ENCODE peak calls at places on chromosomes 1 and 21, in seven cellular contexts. V is A549, L is ovary, I is fibroblast of lung, M is right cardiac atrium, H is tibial artery, Q is heart right ventricle. K is an unnamed sample. For H3K9me3 and H3K4me1, the result is how much of the 10 kb centered on the place peaks cover.

GRCh38 chr1:19042675-19043578 is 86.5 kb upstream of the IFFO2 start:
- DNase-seq in V (no peak), L (no peak), I (peak), M (peak), H (peak), Q (no peak), K (no peak)

GRCh38 chr1:150061632-150062101 is 5.9 kb upstream of the VPS45 start:
- DNase-seq in V (no peak), L (no peak), I (peak), M (no peak), H (no peak), Q (no peak), K (peak)

GRCh38 chr1:155043259-155043658 is 7.9 kb upstream of the ADAM15 start:
- DNase-seq in V (no peak), L (no peak), I (no peak), M (no peak), H (no peak), Q (no peak), K (no peak)

GRCh38 chr21:36188081-36188681 is 31.6 kb downstream of the DOP1B start:
- DNase-seq in V (no peak), L (no peak), I (no peak), M (peak), H (no peak), Q (peak), K (no peak)

GRCh38 chr1:173590557-173590956 is 12.3 kb downstream of the SLC9C2 start:
- DNase-seq in V (no peak), L (no peak), I (peak), M (no peak), H (no peak), Q (no peak), K (no peak)

GRCh38 chr1:163085041-163085903 is 16.1 kb downstream of the RGS4 start:
- DNase-seq in V (no peak), L (no peak), I (peak), M (no peak), H (peak), Q (no peak), K (no peak)

GRCh38 chr1:183991360-183992155 is 46.0 kb downstream of the COLGALT2 start:
- DNase-seq in V (no peak), L (no peak), I (no peak), M (no peak), H (no peak), Q (no peak), K (no peak)

GRCh38 chr1:63893976-63894375 is 120.2 kb downstream of the ROR1 start:
- DNase-seq in V (no peak), L (no peak), I (peak), M (no peak), H (no peak), Q (no peak), K (no peak)

GRCh38 chr1:183296782-183297181 is 110.7 kb downstream of the LAMC2 start:
- DNase-seq in V (no peak), L (no peak), I (no peak), M (no peak), H (no peak), Q (no peak), K (no peak)

GRCh38 chr1:17010601-17011438 is 908 bp downstream of the ATP13A2 start:
- DNase-seq in V (no peak), L (peak), I (peak), M (peak), H (no peak), Q (peak), K (peak)

GRCh38 chr1:155127672-155128468 is at the start of gene EFNA1:
- DNase-seq in V (no peak), L (peak), I (peak), M (peak), H (peak), Q (peak), K (peak)

GRCh38 chr1:223035724-223036478 is 107.1 kb downstream of the TLR5 start:
- DNase-seq in V (no peak), L (no peak), I (no peak), M (no peak), H (no peak), Q (no peak), K (no peak)

GRCh38 chr1:100036718-100037664 is 67.2 kb downstream of the SLC35A3 start:
- DNase-seq in V (no peak), L (no peak), I (peak), M (no peak), H (no peak), Q (no peak), K (peak)

GRCh38 chr1:155077758-155078495 is 710 bp upstream of the EFNA3 start:
- DNase-seq in V (no peak), L (peak), I (no peak), M (peak), H (no peak), Q (no peak), K (no peak)

GRCh38 chr1:33280091-33280661 is 23.9 kb downstream of the ZNF362 start:
- DNase-seq in V (no peak), L (no peak), I (no peak), M (no peak), H (peak), Q (no peak), K (no peak)

GRCh38 chr1:66890621-66891020 is 34.0 kb downstream of the DNAI4 start:
- DNase-seq in V (no peak), L (no peak), I (no peak), M (no peak), H (no peak), Q (no peak), K (no peak)

GRCh38 chr1:160416369-160416768 is 16.0 kb downstream of the VANGL2 start:
- DNase-seq in V (peak), L (no peak), I (peak), M (no peak), H (no peak), Q (no peak), K (peak)

GRCh38 chr1:219317762-219318353 is 144.2 kb downstream of the LYPLAL1 start:
- DNase-seq in V (no peak), L (no peak), I (peak), M (no peak), H (no peak), Q (no peak), K (peak)

GRCh38 chr1:224203243-224204016 is 20.4 kb downstream of the DEGS1 start:
- DNase-seq in V (no peak), L (no peak), I (peak), M (peak), H (peak), Q (peak), K (peak)

GRCh38 chr1:202235003-202235660 is 41.5 kb downstream of the LGR6 start:
- DNase-seq in V (no peak), L (no peak), I (no peak), M (no peak), H (peak), Q (no peak), K (no peak)

GRCh38 chr1:1297802-1298424 is 9.8 kb downstream of the ACAP3 start:
- DNase-seq in V (no peak), L (no peak), I (no peak), M (no peak), H (no peak), Q (no peak), K (no peak)

GRCh38 chr21:44049182-44049581 is 37.1 kb downstream of the TRAPPC10 start:
- DNase-seq in V (no peak), L (no peak), I (no peak), M (no peak), H (peak), Q (no peak), K (no peak)

GRCh38 chr1:68780919-68781318 is 284.0 kb upstream of the DEPDC1 start:
- DNase-seq in V (no peak), L (no peak), I (no peak), M (no peak), H (no peak), Q (no peak), K (no peak)
- H3K9me3 ChIP-seq in V (under half), L (under half), I (under half), M (under half), H (under half), Q (under half), K (under half)

GRCh38 chr1:226946285-226946684 is 6.2 kb downstream of the COQ8A start:
- DNase-seq in V (no peak), L (no peak), I (no peak), M (no peak), H (peak), Q (no peak), K (no peak)

GRCh38 chr1:226945858-226946245 is 5.8 kb downstream of the COQ8A start:
- DNase-seq in V (no peak), L (no peak), I (no peak), M (no peak), H (peak), Q (no peak), K (no peak)

GRCh38 chr1:226945106-226945857 is 5.2 kb downstream of the COQ8A start:
- DNase-seq in V (no peak), L (no peak), I (no peak), M (no peak), H (peak), Q (no peak), K (no peak)

GRCh38 chr1:226948051-226948450 is 8.0 kb downstream of the COQ8A start:
- DNase-seq in V (no peak), L (no peak), I (no peak), M (no peak), H (peak), Q (no peak), K (no peak)

GRCh38 chr1:226946841-226947240 is 6.7 kb downstream of the COQ8A start:
- DNase-seq in V (no peak), L (no peak), I (no peak), M (no peak), H (no peak), Q (no peak), K (no peak)
- H3K4me1 ChIP-seq in V (under half), L (under half), I (under half), M (under half), H (under half), Q (half or more), K (under half)

DNA sequence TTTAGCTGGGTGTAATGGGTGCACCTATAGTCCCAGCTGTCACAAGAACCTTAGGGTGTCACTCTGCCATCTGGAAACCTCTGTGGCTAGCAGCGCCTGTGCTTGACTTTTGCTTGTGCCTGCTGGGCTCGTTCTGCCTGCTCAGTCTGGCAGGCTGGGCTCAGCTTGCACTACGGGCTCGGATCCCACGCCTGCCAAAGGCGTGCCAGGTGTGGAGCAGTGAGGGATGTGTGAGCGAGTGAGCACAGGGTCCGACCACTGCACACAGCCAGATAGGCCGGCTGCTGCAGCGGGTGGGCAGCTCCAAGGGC is 2.8 kb upstream of the LSM10 start:
- DNase-seq in V (no peak), L (no peak), I (no peak), M (no peak), H (no peak), Q (no peak), K (no peak)
- H3K4me3 ChIP-seq in V (no peak), L (no peak), I (peak), M (no peak), H (peak), Q (peak), K (peak)

DNA sequence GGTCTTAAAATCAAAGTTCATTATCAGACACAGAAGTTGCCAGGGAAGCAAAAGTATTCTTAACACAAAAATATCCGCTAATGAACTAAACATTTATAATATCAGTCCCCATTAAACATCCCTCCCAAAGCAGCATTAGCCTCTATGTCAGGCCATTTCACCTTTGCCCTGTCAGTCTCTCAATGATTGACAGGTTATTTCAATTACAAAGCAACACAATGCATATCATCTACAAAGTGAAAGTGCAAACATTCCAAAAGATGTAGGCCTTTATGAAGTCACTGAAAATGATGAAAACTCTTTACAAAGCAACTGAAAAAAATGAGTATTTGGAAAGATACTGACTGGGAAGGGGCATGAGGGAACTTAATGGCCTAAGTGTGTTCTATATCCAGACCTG is 14.1 kb downstream of the ENAH start:
- DNase-seq in V (no peak), L (no peak), I (no peak), M (no peak), H (no peak), Q (no peak), K (no peak)
- H3K9me3 ChIP-seq in V (under half), L (under half), I (under half), M (under half), H (under half), Q (under half), K (under half)

GRCh38 chr1:29640428-29640785 is 404.1 kb downstream of the PTPRU start:
- DNase-seq in V (no peak), L (no peak), I (no peak), M (no peak), H (peak), Q (no peak), K (no peak)
- H3K4me1 ChIP-seq in V (under half), L (under half), I (under half), M (under half), H (under half), Q (under half), K (under half)

DNA sequence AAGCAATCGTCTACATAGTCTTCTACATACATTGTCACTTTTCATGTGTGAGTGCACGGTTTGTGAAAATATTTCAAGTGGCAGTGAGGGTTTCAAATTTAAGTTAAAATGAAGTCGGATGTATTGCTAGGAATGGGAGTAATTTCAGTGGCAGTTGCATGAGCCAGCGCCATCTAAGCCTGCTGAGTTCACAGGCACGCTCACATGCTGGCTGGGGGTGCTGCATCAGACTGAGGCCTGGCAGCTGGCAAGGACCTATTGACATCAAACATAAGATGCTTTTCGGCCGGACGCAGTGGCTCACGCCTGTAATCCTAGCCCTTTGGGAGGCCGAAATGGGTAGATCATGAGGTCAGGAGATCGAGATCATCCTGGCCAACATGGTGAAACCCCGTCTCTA is 80.7 kb downstream of the UBE4B start:
- DNase-seq in V (no peak), L (no peak), I (no peak), M (no peak), H (no peak), Q (no peak), K (no peak)
- H3K4me3 ChIP-seq in V (no peak), L (no peak), I (no peak), M (no peak), H (no peak), Q (no peak), K (no peak)

DNA sequence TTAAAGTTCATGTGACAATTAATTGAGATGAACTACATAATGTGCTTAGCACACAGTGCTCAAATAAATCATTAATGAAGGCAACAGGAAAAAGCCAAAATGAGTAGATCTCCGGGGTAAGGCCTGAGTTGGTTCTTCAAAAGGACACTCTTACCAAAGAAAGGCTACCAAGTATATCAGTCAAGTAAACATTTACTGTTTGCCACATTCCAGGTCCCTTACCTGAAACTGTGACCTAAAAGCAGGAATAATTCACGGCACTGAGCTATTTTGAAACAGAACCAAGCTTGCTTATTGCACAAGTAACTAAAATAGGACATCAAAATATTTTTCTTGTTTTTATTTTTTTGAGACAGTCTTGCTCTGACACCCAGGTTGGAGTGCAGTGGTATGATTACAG is 2.0 kb upstream of the PITHD1 start:
- DNase-seq in V (no peak), L (no peak), I (no peak), M (no peak), H (no peak), Q (no peak), K (no peak)
- H3K9me3 ChIP-seq in V (under half), L (under half), I (under half), M (under half), H (under half), Q (under half), K (under half)

GRCh38 chr1:226123212-226123560 is 60.7 kb downstream of the H3-3A start:
- DNase-seq in V (no peak), L (no peak), I (no peak), M (peak), H (no peak), Q (no peak), K (no peak)

GRCh38 chr1:226125097-226125630 is 61.4 kb downstream of the ACBD3 start:
- DNase-seq in V (peak), L (peak), I (peak), M (peak), H (peak), Q (peak), K (peak)

GRCh38 chr1:226121587-226122400 is 59.3 kb downstream of the H3-3A start:
- DNase-seq in V (peak), L (peak), I (peak), M (peak), H (peak), Q (peak), K (peak)

GRCh38 chr1:226125831-226126230 is 60.7 kb downstream of the ACBD3 start:
- DNase-seq in V (no peak), L (no peak), I (peak), M (no peak), H (peak), Q (no peak), K (no peak)

DNA sequence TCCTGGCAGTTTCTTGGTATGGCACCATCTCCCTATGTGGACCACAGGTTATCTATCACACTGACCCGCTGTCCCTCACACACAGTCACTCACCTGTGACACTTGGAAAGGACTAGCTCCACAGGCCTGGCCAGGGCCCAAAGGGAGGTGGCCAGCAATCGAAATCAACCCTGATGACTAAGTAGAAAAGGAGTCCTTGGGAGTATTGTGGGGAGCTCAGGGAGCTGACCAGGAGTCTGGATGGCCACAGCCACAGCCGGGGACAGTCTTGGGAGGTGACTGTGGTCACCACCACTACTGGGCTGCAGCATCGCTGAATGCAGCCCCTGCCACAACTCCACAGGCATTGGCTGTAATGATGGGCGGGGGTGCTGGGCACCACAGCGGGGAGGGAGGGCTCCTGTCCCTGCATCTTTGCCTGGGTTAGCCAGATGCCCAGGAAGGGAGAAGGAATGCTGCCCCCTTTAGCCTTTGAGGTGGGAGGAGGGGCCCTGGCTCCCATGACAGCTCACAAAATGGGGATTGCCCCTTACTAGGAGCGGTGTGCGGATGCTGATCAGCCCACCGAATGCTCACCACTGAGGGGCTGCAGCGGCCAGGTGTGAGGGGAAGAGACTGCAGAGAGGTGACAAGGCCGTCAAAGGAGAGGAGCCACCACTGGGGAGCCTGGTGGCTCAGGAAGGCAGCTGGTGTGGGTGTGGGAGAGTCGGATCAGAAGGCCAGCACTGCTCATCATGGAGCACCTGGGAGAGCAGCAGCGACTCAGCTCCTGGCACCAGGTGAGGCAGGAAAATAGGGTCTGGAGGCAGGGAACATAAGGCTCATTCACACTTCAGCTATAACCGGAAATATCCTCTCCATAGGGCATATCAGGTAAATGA is 61.3 kb downstream of the H3-3A start:
- DNase-seq in V (no peak), L (no peak), I (peak), M (peak), H (peak), Q (no peak), K (no peak)
- H3K4me1 ChIP-seq in V (under half), L (under half), I (under half), M (under half), H (under half), Q (under half), K (under half)

DNA sequence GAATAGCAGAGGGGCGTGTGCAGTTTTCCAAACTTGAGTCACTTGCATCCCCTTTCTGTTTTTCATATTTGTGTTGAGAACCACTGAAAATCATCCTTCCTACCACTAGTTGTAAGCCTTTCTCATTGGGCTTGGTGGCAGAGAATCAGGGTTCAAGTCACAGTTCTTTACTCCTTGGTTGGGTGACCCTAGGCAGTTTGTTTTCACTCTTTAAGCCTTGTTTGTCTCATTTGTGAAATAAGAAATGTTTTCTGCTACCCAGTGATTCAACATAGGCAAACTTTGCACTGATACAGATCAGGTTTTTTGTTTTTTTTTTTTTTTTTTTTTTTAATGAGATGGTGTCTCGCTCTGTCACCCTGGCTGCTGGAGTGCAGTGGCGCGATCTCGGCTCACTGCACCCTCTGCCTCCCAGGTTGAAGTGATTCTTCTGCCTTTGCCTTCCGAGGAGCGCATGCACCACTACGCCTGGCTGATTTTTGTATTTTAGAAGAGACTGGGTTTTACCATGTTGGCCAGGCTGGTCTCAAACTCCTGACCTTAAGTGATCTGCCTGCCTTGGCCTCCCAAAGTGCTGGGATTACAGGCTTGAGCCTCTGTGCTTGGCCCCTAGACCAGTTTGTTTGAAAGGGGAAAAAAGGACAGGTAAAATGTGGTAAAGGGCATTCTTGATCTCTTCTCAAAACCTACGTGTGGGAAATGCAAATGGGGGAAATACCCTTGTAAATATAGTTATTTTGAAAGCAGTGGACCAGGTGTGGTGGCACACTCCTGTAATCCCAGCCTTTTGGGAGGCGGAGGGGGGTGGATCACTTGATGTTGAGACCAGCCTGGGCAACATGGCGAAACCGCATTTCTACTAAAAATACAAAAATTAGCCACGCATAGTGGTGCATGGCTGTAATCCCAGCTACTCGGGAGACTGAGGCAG is 3.2 kb downstream of the CLIC4 start:
- DNase-seq in V (no peak), L (no peak), I (no peak), M (no peak), H (no peak), Q (no peak), K (no peak)
- H3K4me3 ChIP-seq in V (no peak), L (peak), I (peak), M (peak), H (peak), Q (peak), K (peak)